ENCODE peak calls at places on chromosomes 5 and 9, in nine cellular contexts. One of them, this sample, is unnamed.

GRCh38 chr9:37936965-37937364 is 33.0 kb upstream of the SLC25A51 start:
- DNase-seq in T-helper 1 cell: no peak
- DNase-seq in globus pallidus: no peak
- DNase-seq in GM20000: no peak
- DNase-seq in body of pancreas: no peak
- DNase-seq in AG04450: peak; percentile 29
- DNase-seq in GM04504: peak; percentile 53
- DNase-seq in substantia nigra: no peak
- DNase-seq in left kidney: peak; percentile 56
- DNase-seq in this sample: no peak

GRCh38 chr9:306907-307306 is 92.2 kb downstream of the DOCK8 start:
- DNase-seq in T-helper 1 cell: peak; percentile 61
- DNase-seq in globus pallidus: no peak
- DNase-seq in GM20000: peak; percentile 10
- DNase-seq in body of pancreas: peak; percentile 51
- DNase-seq in AG04450: no peak
- DNase-seq in GM04504: no peak
- DNase-seq in substantia nigra: no peak
- DNase-seq in left kidney: no peak
- DNase-seq in this sample: peak; percentile 33

GRCh38 chr5:142323480-142324376 is 1.1 kb downstream of the SPRY4 start:
- DNase-seq in T-helper 1 cell: no peak
- DNase-seq in globus pallidus: no peak
- DNase-seq in GM20000: no peak
- DNase-seq in body of pancreas: peak; percentile 17
- DNase-seq in AG04450: no peak
- DNase-seq in GM04504: no peak
- DNase-seq in substantia nigra: no peak
- DNase-seq in left kidney: peak; percentile 79
- DNase-seq in this sample: no peak

GRCh38 chr5:103821361-103821760 is 258.8 kb upstream of the NUDT12 start:
- DNase-seq in T-helper 1 cell: no peak
- DNase-seq in globus pallidus: no peak
- DNase-seq in GM20000: no peak
- DNase-seq in body of pancreas: no peak
- DNase-seq in AG04450: no peak
- DNase-seq in GM04504: no peak
- DNase-seq in substantia nigra: no peak
- DNase-seq in left kidney: no peak
- DNase-seq in this sample: peak; percentile 42

GRCh38 chr9:106697390-106697789 is 165.6 kb upstream of the ZNF462 start:
- DNase-seq in T-helper 1 cell: no peak
- DNase-seq in globus pallidus: no peak
- DNase-seq in GM20000: no peak
- DNase-seq in body of pancreas: no peak
- DNase-seq in AG04450: no peak
- DNase-seq in GM04504: no peak
- DNase-seq in substantia nigra: no peak
- DNase-seq in left kidney: no peak
- DNase-seq in this sample: peak; percentile 84

GRCh38 chr9:4862506-4863250 is 69.9 kb downstream of the RCL1 start:
- DNase-seq in T-helper 1 cell: no peak
- DNase-seq in globus pallidus: no peak
- DNase-seq in GM20000: no peak
- DNase-seq in body of pancreas: peak; percentile 25
- DNase-seq in AG04450: no peak
- DNase-seq in GM04504: no peak
- DNase-seq in substantia nigra: no peak
- DNase-seq in left kidney: no peak
- DNase-seq in this sample: no peak

GRCh38 chr5:171351674-171352073 is 36.0 kb upstream of the NPM1 start:
- DNase-seq in T-helper 1 cell: no peak
- DNase-seq in globus pallidus: no peak
- DNase-seq in GM20000: no peak
- DNase-seq in body of pancreas: no peak
- DNase-seq in AG04450: no peak
- DNase-seq in GM04504: no peak
- DNase-seq in substantia nigra: no peak
- DNase-seq in left kidney: no peak
- DNase-seq in this sample: no peak

GRCh38 chr9:77820293-77820954 is 172.3 kb upstream of the GNA14 start:
- DNase-seq in T-helper 1 cell: peak; percentile 26
- DNase-seq in globus pallidus: no peak
- DNase-seq in GM20000: no peak
- DNase-seq in body of pancreas: no peak
- DNase-seq in AG04450: peak; percentile 10
- DNase-seq in GM04504: peak; percentile 73
- DNase-seq in substantia nigra: no peak
- DNase-seq in left kidney: no peak
- DNase-seq in this sample: peak; percentile 11

GRCh38 chr5:179114756-179115155 is 54.6 kb downstream of the ZNF354C start:
- DNase-seq in T-helper 1 cell: no peak
- DNase-seq in globus pallidus: no peak
- DNase-seq in GM20000: peak; percentile 6
- DNase-seq in body of pancreas: no peak
- DNase-seq in AG04450: no peak
- DNase-seq in GM04504: no peak
- DNase-seq in substantia nigra: no peak
- DNase-seq in left kidney: no peak
- DNase-seq in this sample: no peak

GRCh38 chr5:893137-893506 is 438 bp downstream of the TRIP13 start:
- DNase-seq in T-helper 1 cell: peak; percentile 13
- DNase-seq in globus pallidus: no peak
- DNase-seq in GM20000: no peak
- DNase-seq in body of pancreas: no peak
- DNase-seq in AG04450: no peak
- DNase-seq in GM04504: no peak
- DNase-seq in substantia nigra: no peak
- DNase-seq in left kidney: no peak
- DNase-seq in this sample: no peak

GRCh38 chr9:113979713-113980086 is 98.4 kb downstream of the AMBP start:
- DNase-seq in T-helper 1 cell: no peak
- DNase-seq in globus pallidus: no peak
- DNase-seq in GM20000: no peak
- DNase-seq in body of pancreas: no peak
- DNase-seq in AG04450: no peak
- DNase-seq in GM04504: no peak
- DNase-seq in substantia nigra: no peak
- DNase-seq in left kidney: no peak
- DNase-seq in this sample: no peak

GRCh38 chr9:28487561-28487960 is 914.3 kb upstream of the C9orf72 start:
- DNase-seq in T-helper 1 cell: no peak
- DNase-seq in globus pallidus: no peak
- DNase-seq in GM20000: no peak
- DNase-seq in body of pancreas: no peak
- DNase-seq in AG04450: no peak
- DNase-seq in GM04504: no peak
- DNase-seq in substantia nigra: no peak
- DNase-seq in left kidney: no peak
- DNase-seq in this sample: no peak

GRCh38 chr5:138305797-138306196 is 25.8 kb downstream of the CDC25C start:
- DNase-seq in T-helper 1 cell: no peak
- DNase-seq in globus pallidus: no peak
- DNase-seq in GM20000: no peak
- DNase-seq in body of pancreas: peak; percentile 23
- DNase-seq in AG04450: no peak
- DNase-seq in GM04504: no peak
- DNase-seq in substantia nigra: no peak
- DNase-seq in left kidney: no peak
- DNase-seq in this sample: peak; percentile 86

GRCh38 chr5:72835633-72836032 is 19.2 kb downstream of the TNPO1 start:
- DNase-seq in T-helper 1 cell: no peak
- DNase-seq in globus pallidus: no peak
- DNase-seq in GM20000: no peak
- DNase-seq in body of pancreas: no peak
- DNase-seq in AG04450: no peak
- DNase-seq in GM04504: no peak
- DNase-seq in substantia nigra: no peak
- DNase-seq in left kidney: no peak
- DNase-seq in this sample: no peak

GRCh38 chr9:109286981-109287380 is 33.9 kb downstream of the EPB41L4B start:
- DNase-seq in T-helper 1 cell: no peak
- DNase-seq in globus pallidus: no peak
- DNase-seq in GM20000: no peak
- DNase-seq in body of pancreas: no peak
- DNase-seq in AG04450: no peak
- DNase-seq in GM04504: no peak
- DNase-seq in substantia nigra: no peak
- DNase-seq in left kidney: no peak
- DNase-seq in this sample: no peak

GRCh38 chr5:81513982-81514381 is 120.0 kb upstream of the ACOT12 start:
- DNase-seq in T-helper 1 cell: no peak
- DNase-seq in globus pallidus: no peak
- DNase-seq in GM20000: no peak
- DNase-seq in body of pancreas: no peak
- DNase-seq in AG04450: no peak
- DNase-seq in GM04504: no peak
- DNase-seq in substantia nigra: no peak
- DNase-seq in left kidney: no peak
- DNase-seq in this sample: peak; percentile 44

GRCh38 chr5:176790921-176791320 is 19.4 kb upstream of the UNC5A start:
- DNase-seq in T-helper 1 cell: no peak
- DNase-seq in globus pallidus: no peak
- DNase-seq in GM20000: no peak
- DNase-seq in body of pancreas: no peak
- DNase-seq in AG04450: no peak
- DNase-seq in GM04504: no peak
- DNase-seq in substantia nigra: no peak
- DNase-seq in left kidney: no peak
- DNase-seq in this sample: no peak

GRCh38 chr9:117076571-117077300 is 338.1 kb downstream of the ASTN2 start:
- DNase-seq in T-helper 1 cell: no peak
- DNase-seq in globus pallidus: no peak
- DNase-seq in GM20000: no peak
- DNase-seq in body of pancreas: no peak
- DNase-seq in AG04450: no peak
- DNase-seq in GM04504: no peak
- DNase-seq in substantia nigra: no peak
- DNase-seq in left kidney: peak; percentile 31
- DNase-seq in this sample: peak; percentile 76

GRCh38 chr5:112648264-112648663 is 89.4 kb upstream of the APC start:
- DNase-seq in T-helper 1 cell: no peak
- DNase-seq in globus pallidus: no peak
- DNase-seq in GM20000: no peak
- DNase-seq in body of pancreas: no peak
- DNase-seq in AG04450: no peak
- DNase-seq in GM04504: no peak
- DNase-seq in substantia nigra: no peak
- DNase-seq in left kidney: no peak
- DNase-seq in this sample: no peak

GRCh38 chr9:35603506-35603985 is 1.5 kb upstream of the TESK1 start:
- DNase-seq in T-helper 1 cell: no peak
- DNase-seq in globus pallidus: no peak
- DNase-seq in GM20000: no peak
- DNase-seq in body of pancreas: peak; percentile 73
- DNase-seq in AG04450: peak; percentile 72
- DNase-seq in GM04504: peak; percentile 86
- DNase-seq in substantia nigra: no peak
- DNase-seq in left kidney: no peak
- DNase-seq in this sample: peak; percentile 69

GRCh38 chr5:157740211-157740610 is 3.3 kb upstream of the LSM11 start:
- DNase-seq in T-helper 1 cell: peak; percentile 50
- DNase-seq in globus pallidus: no peak
- DNase-seq in GM20000: peak; percentile 65
- DNase-seq in body of pancreas: no peak
- DNase-seq in AG04450: no peak
- DNase-seq in GM04504: no peak
- DNase-seq in substantia nigra: no peak
- DNase-seq in left kidney: no peak
- DNase-seq in this sample: peak; percentile 60

GRCh38 chr5:147893820-147894219 is 12.5 kb downstream of the C5orf46 start:
- DNase-seq in T-helper 1 cell: no peak
- DNase-seq in globus pallidus: no peak
- DNase-seq in GM20000: no peak
- DNase-seq in body of pancreas: no peak
- DNase-seq in AG04450: no peak
- DNase-seq in GM04504: no peak
- DNase-seq in substantia nigra: no peak
- DNase-seq in left kidney: no peak
- DNase-seq in this sample: no peak

GRCh38 chr5:80516826-80517225 is 28.9 kb downstream of the FAM151B start:
- DNase-seq in T-helper 1 cell: no peak
- DNase-seq in globus pallidus: no peak
- DNase-seq in GM20000: no peak
- DNase-seq in body of pancreas: no peak
- DNase-seq in AG04450: peak; percentile 46
- DNase-seq in GM04504: peak; percentile 17
- DNase-seq in substantia nigra: no peak
- DNase-seq in left kidney: no peak
- DNase-seq in this sample: no peak

GRCh38 chr9:113678874-113679273 is 197.2 kb upstream of the ZNF618 start:
- DNase-seq in T-helper 1 cell: no peak
- DNase-seq in globus pallidus: no peak
- DNase-seq in GM20000: no peak
- DNase-seq in body of pancreas: no peak
- DNase-seq in AG04450: no peak
- DNase-seq in GM04504: no peak
- DNase-seq in substantia nigra: no peak
- DNase-seq in left kidney: no peak
- DNase-seq in this sample: no peak

GRCh38 chr5:179294891-179295777 is 50.1 kb downstream of the ADAMTS2 start:
- DNase-seq in T-helper 1 cell: no peak
- DNase-seq in globus pallidus: no peak
- DNase-seq in GM20000: no peak
- DNase-seq in body of pancreas: no peak
- DNase-seq in AG04450: no peak
- DNase-seq in GM04504: peak; percentile 79
- DNase-seq in substantia nigra: no peak
- DNase-seq in left kidney: no peak
- DNase-seq in this sample: no peak

GRCh38 chr5:168039485-168040005 is 251.9 kb upstream of the WWC1 start:
- DNase-seq in T-helper 1 cell: no peak
- DNase-seq in globus pallidus: no peak
- DNase-seq in GM20000: no peak
- DNase-seq in body of pancreas: peak; percentile 21
- DNase-seq in AG04450: no peak
- DNase-seq in GM04504: no peak
- DNase-seq in substantia nigra: no peak
- DNase-seq in left kidney: no peak
- DNase-seq in this sample: peak; percentile 81

GRCh38 chr5:6107675-6108539 is 270.4 kb downstream of the MED10 start:
- DNase-seq in T-helper 1 cell: no peak
- DNase-seq in globus pallidus: no peak
- DNase-seq in GM20000: no peak
- DNase-seq in body of pancreas: no peak
- DNase-seq in AG04450: no peak
- DNase-seq in GM04504: no peak
- DNase-seq in substantia nigra: no peak
- DNase-seq in left kidney: no peak
- DNase-seq in this sample: no peak

GRCh38 chr9:76691761-76692313 is 72.4 kb upstream of the PCA3 start:
- DNase-seq in T-helper 1 cell: no peak
- DNase-seq in globus pallidus: peak; percentile 54
- DNase-seq in GM20000: no peak
- DNase-seq in body of pancreas: no peak
- DNase-seq in AG04450: no peak
- DNase-seq in GM04504: no peak
- DNase-seq in substantia nigra: no peak
- DNase-seq in left kidney: peak; percentile 68
- DNase-seq in this sample: peak; percentile 80

GRCh38 chr9:132214027-132214622 is 52.3 kb downstream of the NTNG2 start:
- DNase-seq in T-helper 1 cell: no peak
- DNase-seq in globus pallidus: peak; percentile 82
- DNase-seq in GM20000: no peak
- DNase-seq in body of pancreas: peak; percentile 92
- DNase-seq in AG04450: peak; percentile 75
- DNase-seq in GM04504: peak; percentile 72
- DNase-seq in substantia nigra: peak; percentile 59
- DNase-seq in left kidney: peak; percentile 86
- DNase-seq in this sample: peak; percentile 97

GRCh38 chr5:132674671-132675506 is 1.1 kb downstream of the IL4 start:
- DNase-seq in T-helper 1 cell: peak; percentile 62
- DNase-seq in globus pallidus: no peak
- DNase-seq in GM20000: peak; percentile 79
- DNase-seq in body of pancreas: peak; percentile 50
- DNase-seq in AG04450: peak; percentile 91
- DNase-seq in GM04504: peak; percentile 93
- DNase-seq in substantia nigra: no peak
- DNase-seq in left kidney: no peak
- DNase-seq in this sample: no peak

GRCh38 chr9:133739408-133740280 is 1.5 kb upstream of the SARDH start:
- DNase-seq in T-helper 1 cell: no peak
- DNase-seq in globus pallidus: no peak
- DNase-seq in GM20000: no peak
- DNase-seq in body of pancreas: no peak
- DNase-seq in AG04450: no peak
- DNase-seq in GM04504: no peak
- DNase-seq in substantia nigra: no peak
- DNase-seq in left kidney: no peak
- DNase-seq in this sample: no peak